ENCODE peak calls at places on chromosomes 11 and 22, in nine cellular contexts. H is HAP-1, R is left ventricle myocardium inferior, Q is aorta, K is uterus, L is psoas muscle, V is upper lobe of right lung, J is endothelial cell of umbilical vein, D is HCT116. B is an unnamed sample.

GRCh38 chr11:101264303-101264702 is 134.7 kb upstream of the PGR start:
- DNase-seq in R (no peak), L (no peak), Q (no peak), H (no peak), D (no peak), J (no peak), V (no peak), K (no peak), B (no peak)

GRCh38 chr11:92702771-92703170 is 266.7 kb upstream of the MTNR1B start:
- DNase-seq in J (no peak), Q (no peak), V (no peak), H (no peak), D (no peak), R (no peak), L (no peak), K (no peak), B (no peak)

GRCh38 chr11:68342459-68343158 is 30.2 kb downstream of the LRP5 start:
- DNase-seq in J (no peak), R (no peak), H (no peak), Q (no peak), L (no peak), V (peak; percentile 81), K (no peak), D (peak; percentile 69), B (no peak)

GRCh38 chr22:36977401-36977861 is 41.8 kb downstream of the TST start:
- DNase-seq in L (peak; percentile 73), J (peak; percentile 19), R (peak; percentile 48), K (peak; percentile 37), V (peak; percentile 89), D (no peak), H (peak; percentile 37), Q (peak; percentile 77), B (peak; percentile 57)

GRCh38 chr11:125956371-125956770 is 10.5 kb downstream of the VSIG10L2 start:
- DNase-seq in V (no peak), D (no peak), R (peak; percentile 61), J (no peak), K (peak; percentile 84), Q (peak; percentile 62), L (no peak), H (no peak), B (no peak)

GRCh38 chr11:105151936-105152554 is 12.5 kb upstream of the CARD18 start:
- DNase-seq in D (no peak), V (no peak), H (no peak), Q (no peak), R (no peak), J (peak; percentile 18), L (no peak), K (no peak), B (no peak)

GRCh38 chr11:22407899-22408298 is 69.7 kb downstream of the SLC17A6 start:
- DNase-seq in Q (no peak), K (no peak), H (no peak), L (no peak), D (no peak), V (no peak), J (no peak), R (no peak), B (no peak)

GRCh38 chr11:20669833-20670684 is 673 bp downstream of the NELL1 start:
- DNase-seq in H (no peak), K (no peak), Q (no peak), J (no peak), R (no peak), D (no peak), L (no peak), V (no peak), B (no peak)

GRCh38 chr11:108221981-108222685 is at the start of gene NPAT:
- DNase-seq in J (no peak), V (no peak), K (no peak), L (no peak), H (no peak), R (no peak), Q (no peak), D (no peak), B (peak; percentile 29)

GRCh38 chr22:44382461-44383038 is 69.8 kb upstream of the SHISAL1 start:
- DNase-seq in V (peak; percentile 42), H (no peak), J (no peak), D (no peak), Q (peak; percentile 22), L (peak; percentile 33), K (no peak), R (no peak), B (no peak)

GRCh38 chr11:119376197-119376847 is 5.2 kb downstream of the USP2 start:
- DNase-seq in L (peak; percentile 86), K (no peak), Q (no peak), V (peak; percentile 76), H (no peak), R (peak; percentile 62), D (no peak), J (no peak), B (no peak)

GRCh38 chr22:36425977-36426523 is 38.3 kb upstream of the MYH9 start:
- DNase-seq in J (no peak), L (peak; percentile 75), H (no peak), V (peak; percentile 75), Q (peak; percentile 69), R (peak; percentile 73), K (no peak), D (no peak), B (no peak)

GRCh38 chr11:61912991-61913698 is 4.2 kb downstream of the RAB3IL1 start:
- DNase-seq in Q (no peak), J (no peak), K (peak; percentile 15), H (no peak), V (peak; percentile 54), D (no peak), R (peak; percentile 11), L (no peak), B (no peak)

GRCh38 chr11:71165771-71166170 is 86.6 kb downstream of the SHANK2 start:
- DNase-seq in L (no peak), R (no peak), D (no peak), H (no peak), K (no peak), Q (no peak), V (no peak), J (no peak), B (no peak)

GRCh38 chr22:45816771-45817170 is 145.1 kb downstream of the ATXN10 start:
- DNase-seq in K (no peak), L (no peak), Q (no peak), R (no peak), D (no peak), V (no peak), J (no peak), H (no peak), B (no peak)
- H3K36me3 ChIP-seq in K (no peaks in the 10 kb centered on the region), L (peaks cover 3% of the 10 kb centered on the region), Q (peaks cover 3% of the 10 kb centered on the region), R (peaks cover 22% of the 10 kb centered on the region), D (no peaks in the 10 kb centered on the region), V (peaks cover 18% of the 10 kb centered on the region), J (no peaks in the 10 kb centered on the region), H (peaks cover 14% of the 10 kb centered on the region), B (peaks cover 12% of the 10 kb centered on the region)

GRCh38 chr11:77592727-77593126 is 3.0 kb downstream of the AQP11 start:
- DNase-seq in R (no peak), D (no peak), V (no peak), Q (no peak), K (no peak), L (no peak), J (no peak), H (no peak), B (no peak)

GRCh38 chr11:77593883-77594282 is 4.1 kb downstream of the AQP11 start:
- DNase-seq in L (no peak), J (no peak), Q (no peak), D (no peak), K (no peak), V (no peak), H (no peak), R (no peak), B (no peak)

GRCh38 chr11:77589521-77590193 is at the start of gene AQP11:
- DNase-seq in D (peak; percentile 26), K (peak; percentile 72), V (peak; percentile 92), Q (peak; percentile 90), L (peak; percentile 90), R (peak; percentile 87), H (peak; percentile 71), J (peak; percentile 89), B (peak; percentile 12)

GRCh38 chr11:77589181-77589520 is 602 bp upstream of the AQP11 start:
- DNase-seq in L (no peak), J (no peak), K (no peak), V (no peak), R (no peak), D (no peak), Q (no peak), H (no peak), B (no peak)

GRCh38 chr11:77590194-77590591 is 440 bp downstream of the AQP11 start:
- DNase-seq in H (no peak), D (no peak), V (no peak), L (peak; percentile 65), K (peak; percentile 50), Q (no peak), R (peak; percentile 19), J (no peak), B (no peak)
- H3K4me1 ChIP-seq in H (peaks cover 15% of the 10 kb centered on the region), D (no peaks in the 10 kb centered on the region), V (peaks cover 4% of the 10 kb centered on the region), L (peaks cover 5% of the 10 kb centered on the region), K (peaks cover 5% of the 10 kb centered on the region), Q (no peaks in the 10 kb centered on the region), R (peaks cover 25% of the 10 kb centered on the region), J (peaks cover 10% of the 10 kb centered on the region), B (peaks cover 6% of the 10 kb centered on the region)

DNA sequence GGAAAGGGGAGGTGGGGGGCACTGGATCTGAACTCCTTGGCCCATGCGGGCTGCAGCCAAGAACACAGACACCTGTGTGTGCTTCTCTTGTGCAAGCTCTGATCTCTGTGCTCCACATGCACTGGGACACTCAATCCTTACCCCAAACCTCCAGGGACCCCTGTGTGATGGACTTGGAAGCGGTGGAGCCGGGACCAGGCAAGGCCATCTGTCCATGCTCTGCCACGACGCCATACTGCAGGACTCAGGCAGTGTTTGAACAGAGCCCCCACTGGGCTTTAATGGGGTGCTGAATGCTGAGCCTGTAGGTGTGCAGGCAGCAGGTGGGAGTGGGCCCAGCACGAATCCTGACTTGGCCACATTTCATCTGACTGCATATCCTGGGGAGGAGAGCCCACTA is 23.4 kb downstream of the PPM1F start:
- DNase-seq in D (no peak), L (no peak), J (no peak), R (no peak), K (no peak), V (no peak), H (no peak), Q (no peak), B (no peak)
- H3K36me3 ChIP-seq in D (peaks cover 13% of the 10 kb centered on the region), L (no peaks in the 10 kb centered on the region), J (peaks cover 38% of the 10 kb centered on the region), R (peaks cover 91% of the 10 kb centered on the region), K (no peaks in the 10 kb centered on the region), V (peaks cover 67% of the 10 kb centered on the region), H (peaks cover 24% of the 10 kb centered on the region), Q (peaks cover 5% of the 10 kb centered on the region), B (peaks cover 26% of the 10 kb centered on the region)

DNA sequence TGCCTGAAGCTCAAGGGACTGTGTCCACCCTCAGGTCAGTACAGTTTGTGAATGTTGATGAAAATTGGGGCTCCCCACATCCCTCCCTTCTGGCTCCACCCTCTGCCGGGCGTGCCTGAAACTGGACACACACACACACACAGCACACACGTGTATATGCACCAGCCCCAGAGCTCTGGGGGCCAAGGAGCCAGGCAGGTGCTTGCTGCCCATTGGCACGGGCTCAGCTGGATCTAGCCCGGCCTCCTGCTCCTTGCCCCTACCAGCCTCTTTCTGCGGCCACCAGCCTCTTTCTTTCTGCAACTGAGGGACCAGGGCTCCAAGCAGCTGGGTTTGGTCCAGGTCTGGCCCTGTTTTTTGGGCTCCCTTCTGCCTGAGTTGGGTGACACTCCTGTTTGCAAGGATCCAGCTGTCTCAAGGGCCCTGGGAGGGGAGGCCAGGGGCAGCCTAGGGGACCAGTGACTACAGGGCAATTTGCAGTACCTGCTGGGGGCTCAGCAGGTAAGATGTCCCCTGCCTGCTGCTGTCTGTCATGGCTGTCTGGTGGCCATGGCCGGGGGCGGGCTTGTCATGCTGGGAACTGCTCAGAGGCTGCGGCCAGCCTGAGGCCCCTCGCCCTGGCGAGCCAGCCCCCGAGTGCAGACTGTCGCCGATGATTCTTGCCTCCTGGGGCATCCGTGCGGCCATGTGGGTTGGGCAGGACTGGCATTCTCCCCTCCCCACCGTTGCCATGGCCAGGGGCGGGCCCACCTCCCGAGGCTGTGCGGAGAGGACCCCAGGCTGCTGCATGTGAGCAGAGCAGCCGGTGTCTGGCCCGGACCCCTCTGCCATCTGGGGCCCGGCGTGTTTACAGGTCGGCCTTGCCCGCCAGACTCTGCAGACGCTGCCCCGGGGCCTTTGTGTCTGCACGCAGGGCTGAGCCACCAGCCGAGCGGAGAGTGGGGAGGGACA is 51.5 kb upstream of the PPARA start:
- DNase-seq in V (no peak), Q (no peak), D (no peak), H (no peak), R (no peak), J (no peak), K (no peak), L (no peak), B (no peak)
- H3K4me1 ChIP-seq in V (peaks cover 29% of the 10 kb centered on the region), Q (no peaks in the 10 kb centered on the region), D (no peaks in the 10 kb centered on the region), H (no peaks in the 10 kb centered on the region), R (peaks cover 99% of the 10 kb centered on the region), J (no peaks in the 10 kb centered on the region), K (peaks cover 68% of the 10 kb centered on the region), L (peaks cover 70% of the 10 kb centered on the region), B (no peaks in the 10 kb centered on the region)